ENCODE peak calls at places on chromosomes 5 and 9, in nine cellular contexts. R is dorsolateral prefrontal cortex; F is WERI-Rb-1; K is thyroid gland; H is cardiac fibroblast; E is HFFc6; O is progenitor cell of endocrine pancreas; V is CD8-positive, alpha-beta T cell; G is brain microvascular endothelial cell. T is an unnamed sample.

GRCh38 chr9:71683598-71684235 is 84.6 kb downstream of the CEMIP2 start:
- DNase-seq in K (no peak), R (peak; percentile 47), H (peak; percentile 58), O (no peak), F (peak; percentile 17), G (peak; percentile 31), V (no peak), E (peak; percentile 86), T (no peak)

GRCh38 chr9:36823934-36824333 is 210.1 kb downstream of the PAX5 start:
- DNase-seq in G (no peak), F (no peak), R (no peak), K (no peak), O (no peak), H (no peak), E (no peak), V (no peak), T (no peak)

GRCh38 chr5:19928556-19929421 is 59.2 kb downstream of the CDH18 start:
- DNase-seq in G (peak; percentile 68), R (no peak), O (no peak), H (peak; percentile 84), F (peak; percentile 38), E (peak; percentile 85), K (no peak), V (no peak), T (peak; percentile 40)

GRCh38 chr9:110141118-110141797 is 66.7 kb downstream of the C9orf152 start:
- DNase-seq in G (peak; percentile 94), O (no peak), V (no peak), R (no peak), H (peak; percentile 97), E (peak; percentile 97), F (no peak), K (peak; percentile 89), T (peak; percentile 79)

GRCh38 chr9:107874591-107875374 is 385.2 kb upstream of the KLF4 start:
- DNase-seq in V (no peak), R (no peak), G (no peak), F (no peak), O (no peak), K (no peak), H (no peak), E (no peak), T (no peak)

GRCh38 chr5:154824070-154824469 is 26.3 kb downstream of the FAXDC2 start:
- DNase-seq in K (no peak), G (no peak), F (no peak), V (no peak), O (no peak), E (no peak), H (no peak), R (no peak), T (no peak)

GRCh38 chr9:97889941-97890557 is 32.3 kb downstream of the TRMO start:
- DNase-seq in E (peak; percentile 11), F (peak; percentile 71), O (peak; percentile 14), H (peak; percentile 32), R (no peak), K (peak; percentile 52), G (no peak), V (peak; percentile 44), T (no peak)

GRCh38 chr9:37239921-37240320 is 119.5 kb downstream of the ZCCHC7 start:
- DNase-seq in R (no peak), E (no peak), V (no peak), G (no peak), F (no peak), H (no peak), O (no peak), K (no peak), T (no peak)

GRCh38 chr5:154243736-154244135 is 53.2 kb downstream of the GALNT10 start:
- DNase-seq in H (no peak), V (no peak), K (no peak), F (no peak), E (peak; percentile 51), O (no peak), G (no peak), R (no peak), T (no peak)

GRCh38 chr9:133117271-133118178 is 3.5 kb downstream of the RALGDS start:
- DNase-seq in E (no peak), F (no peak), V (no peak), K (peak; percentile 91), O (no peak), G (no peak), R (peak; percentile 94), H (no peak), T (no peak)

GRCh38 chr9:97954550-97954989 is 16.6 kb upstream of the HEMGN start:
- DNase-seq in H (peak; percentile 32), O (peak; percentile 12), V (peak; percentile 14), K (peak; percentile 64), G (no peak), F (peak; percentile 86), R (no peak), E (no peak), T (no peak)

GRCh38 chr5:103519550-103519949 is 43.0 kb downstream of the NUDT12 start:
- DNase-seq in K (no peak), R (no peak), F (no peak), O (no peak), V (no peak), E (peak; percentile 37), H (peak; percentile 49), G (peak; percentile 35), T (no peak)
- TF ChIP-seq CTCF in K (no peak), R (no peak), F (peak; percentile 25), O (peak; percentile 34), V (no peak), E (peak; percentile 74), H (peak; percentile 67), G (peak; percentile 66), T (peak; percentile 16)

GRCh38 chr5:38023799-38024198 is 184.0 kb upstream of the GDNF start:
- DNase-seq in G (no peak), E (no peak), F (no peak), V (no peak), H (peak; percentile 17), R (no peak), O (no peak), K (no peak), T (no peak)
- TF ChIP-seq CTCF in G (peak; percentile 12), E (peak; percentile 71), F (no peak), V (no peak), H (no peak), R (no peak), O (peak; percentile 26), K (no peak), T (no peak)

GRCh38 chr9:129481424-129481823 is 139.5 kb downstream of the C9orf50 start:
- DNase-seq in K (no peak), V (no peak), R (no peak), F (no peak), E (no peak), H (no peak), G (no peak), O (no peak), T (no peak)

GRCh38 chr9:129479217-129480011 is 141.5 kb downstream of the C9orf50 start:
- DNase-seq in F (no peak), E (no peak), V (no peak), O (no peak), R (no peak), K (no peak), H (no peak), G (no peak), T (no peak)

GRCh38 chr9:129481824-129482511 is 138.9 kb downstream of the C9orf50 start:
- DNase-seq in V (no peak), O (no peak), R (no peak), F (peak; percentile 67), H (peak; percentile 40), G (no peak), E (no peak), K (peak; percentile 37), T (no peak)

GRCh38 chr9:129480705-129481104 is 140.2 kb downstream of the C9orf50 start:
- DNase-seq in O (no peak), G (no peak), E (no peak), V (no peak), H (no peak), K (no peak), F (no peak), R (no peak), T (no peak)

GRCh38 chr9:129480227-129480626 is 140.7 kb downstream of the C9orf50 start:
- DNase-seq in O (no peak), F (no peak), K (no peak), G (no peak), R (no peak), E (no peak), V (no peak), H (peak; percentile 48), T (no peak)
- TF ChIP-seq CTCF in O (no peak), F (no peak), K (no peak), G (peak; percentile 11), R (no peak), E (peak; percentile 37), V (no peak), H (no peak), T (peak; percentile 24)

DNA sequence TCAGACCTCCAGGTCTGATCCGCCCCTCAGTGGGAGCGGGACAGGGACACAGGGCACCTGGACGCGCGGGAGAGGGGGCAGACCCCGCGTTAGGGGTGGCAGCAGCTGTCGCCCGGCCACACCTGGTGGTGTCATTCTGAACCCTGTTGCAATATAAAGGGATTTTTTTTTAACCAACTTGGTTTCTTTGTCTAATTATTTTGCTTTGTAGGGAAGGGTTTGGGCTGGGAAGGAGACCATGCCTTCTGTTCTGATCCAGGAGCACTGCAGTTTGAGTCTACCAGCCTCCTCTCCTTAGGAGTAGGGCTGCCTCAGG is 10.9 kb upstream of the ASS1 start:
- DNase-seq in F (no peak), V (no peak), O (no peak), G (no peak), E (no peak), R (no peak), K (no peak), H (no peak), T (no peak)
- TF ChIP-seq CTCF in F (no peak), V (no peak), O (no peak), G (no peak), E (no peak), R (no peak), K (no peak), H (no peak), T (no peak)